ENCODE peak calls at places on chromosomes 16 and 17, in nine cellular contexts. O is astrocyte; D is nucleus accumbens; E is endothelial cell of umbilical vein; X is GM10248; A is trophoblast cell; Y is globus pallidus; M is activated CD4-positive, alpha-beta T cell treated with anti-CD3 and anti-CD28 coated beads for 48 hours; F is CD8-positive, alpha-beta memory T cell. V is an unnamed sample.

GRCh38 chr17:47231866-47232265 is 21.8 kb upstream of the ITGB3 start:
- DNase-seq in A (no peak), D (no peak), X (no peak), Y (no peak), M (no peak), E (no peak), O (no peak), F (no peak), V (no peak)

GRCh38 chr16:58678269-58678668 is 6.3 kb downstream of the SLC38A7 start:
- DNase-seq in O (no peak), F (no peak), D (no peak), E (no peak), Y (no peak), X (no peak), M (no peak), A (no peak), V (no peak)

GRCh38 chr16:12463961-12464360 is 339.7 kb downstream of the CPPED1 start:
- DNase-seq in D (no peak), F (no peak), M (no peak), A (no peak), O (no peak), X (no peak), Y (no peak), E (no peak), V (no peak)

GRCh38 chr17:48756816-48757215 is 28.3 kb upstream of the HOXB13 start:
- DNase-seq in M (no peak), E (peak; percentile 13), A (no peak), O (no peak), Y (no peak), F (no peak), D (no peak), X (no peak), V (no peak)

GRCh38 chr16:1454561-1454960 is 10.2 kb upstream of the CCDC154 start:
- DNase-seq in M (no peak), D (no peak), E (no peak), X (no peak), Y (no peak), A (no peak), F (no peak), O (no peak), V (no peak)

GRCh38 chr16:281660-282249 is 1.2 kb upstream of the PDIA2 start:
- DNase-seq in F (no peak), O (no peak), M (no peak), A (no peak), Y (no peak), E (no peak), X (no peak), D (no peak), V (no peak)

GRCh38 chr16:65624696-65625095 is 502.8 kb upstream of the CDH11 start:
- DNase-seq in O (peak; percentile 8), F (no peak), E (no peak), X (no peak), A (no peak), D (no peak), Y (no peak), M (no peak), V (no peak)

GRCh38 chr17:61131555-61131954 is 268.1 kb upstream of the TBX2 start:
- DNase-seq in D (no peak), E (no peak), M (no peak), F (no peak), O (no peak), Y (no peak), A (no peak), X (no peak), V (no peak)

GRCh38 chr16:1470543-1471251 is 4.1 kb downstream of the CLCN7 start:
- DNase-seq in D (no peak), A (peak; percentile 21), Y (no peak), M (no peak), O (peak; percentile 44), E (peak; percentile 22), F (no peak), X (no peak), V (no peak)

GRCh38 chr17:77840156-77840555 is 118.3 kb upstream of the TNRC6C start:
- DNase-seq in E (peak; percentile 30), F (no peak), Y (no peak), A (no peak), O (peak; percentile 62), X (no peak), D (no peak), M (no peak), V (no peak)

GRCh38 chr16:54446639-54447038 is 160.1 kb upstream of the IRX3 start:
- DNase-seq in M (no peak), O (peak; percentile 95), A (no peak), E (no peak), D (no peak), X (no peak), F (no peak), Y (no peak), V (no peak)

GRCh38 chr16:53518550-53519416 is 15.8 kb upstream of the AKTIP start:
- DNase-seq in O (peak; percentile 32), F (peak; percentile 86), M (peak; percentile 80), X (peak; percentile 72), A (peak; percentile 43), Y (no peak), D (no peak), E (peak; percentile 92), V (peak; percentile 97)

GRCh38 chr17:19363460-19364035 is 1.0 kb upstream of the B9D1 start:
- DNase-seq in Y (no peak), A (no peak), F (no peak), M (no peak), E (no peak), D (no peak), O (no peak), X (no peak), V (no peak)

GRCh38 chr17:78448356-78448993 is 70.0 kb downstream of the PGS1 start:
- DNase-seq in E (no peak), F (no peak), D (no peak), O (no peak), A (no peak), Y (no peak), X (no peak), M (peak; percentile 37), V (no peak)

GRCh38 chr16:29667755-29668154 is 4.7 kb downstream of the SPN start:
- DNase-seq in E (no peak), F (no peak), D (no peak), M (no peak), A (no peak), Y (no peak), X (no peak), O (no peak), V (no peak)

GRCh38 chr17:44688675-44689491 is 693 bp downstream of the CCDC43 start:
- DNase-seq in O (no peak), F (no peak), E (peak; percentile 4), A (no peak), Y (no peak), D (no peak), M (peak; percentile 24), X (peak; percentile 16), V (no peak)

GRCh38 chr16:17241264-17241835 is 229.4 kb downstream of the XYLT1 start:
- DNase-seq in D (no peak), Y (no peak), O (no peak), M (no peak), F (no peak), E (no peak), A (no peak), X (no peak), V (no peak)

GRCh38 chr17:82794781-82795505 is 43.1 kb downstream of the TBCD start:
- DNase-seq in D (no peak), M (no peak), A (no peak), F (no peak), X (no peak), Y (no peak), O (no peak), E (no peak), V (no peak)

GRCh38 chr17:2563061-2563460 is 30.4 kb upstream of the PAFAH1B1 start:
- DNase-seq in E (no peak), F (no peak), A (no peak), M (no peak), O (no peak), D (no peak), X (no peak), Y (no peak), V (no peak)

GRCh38 chr17:50355701-50356341 is 9.9 kb downstream of the XYLT2 start:
- DNase-seq in O (no peak), Y (no peak), D (no peak), A (no peak), E (no peak), M (no peak), X (no peak), F (no peak), V (no peak)

GRCh38 chr17:82772026-82772425 is 20.2 kb downstream of the TBCD start:
- DNase-seq in D (no peak), O (peak; percentile 32), Y (no peak), X (no peak), F (no peak), A (peak; percentile 67), M (no peak), E (no peak), V (no peak)

GRCh38 chr16:54027126-54027922 is 259.3 kb downstream of the IRX3 start:
- DNase-seq in D (no peak), O (peak; percentile 89), X (no peak), A (no peak), M (no peak), F (no peak), E (peak; percentile 31), Y (no peak), V (no peak)

GRCh38 chr16:67649494-67649931 is 4.6 kb downstream of the CARMIL2 start:
- DNase-seq in O (no peak), Y (no peak), X (no peak), A (peak; percentile 82), F (no peak), D (no peak), E (no peak), M (no peak), V (no peak)

GRCh38 chr17:51645056-51645455 is 384.7 kb downstream of the UTP18 start:
- DNase-seq in D (no peak), E (no peak), X (no peak), F (no peak), M (no peak), A (no peak), O (no peak), Y (no peak), V (no peak)

GRCh38 chr16:80007216-80007615 is 406.7 kb upstream of the MAF start:
- DNase-seq in D (no peak), O (peak; percentile 61), Y (no peak), X (no peak), M (no peak), F (no peak), A (no peak), E (no peak), V (no peak)

GRCh38 chr17:53344778-53345177 is 477.9 kb upstream of the KIF2B start:
- DNase-seq in D (no peak), X (no peak), A (no peak), E (no peak), M (no peak), Y (no peak), O (no peak), F (no peak), V (no peak)

GRCh38 chr17:46868689-46869187 is 17.4 kb downstream of the WNT9B start:
- DNase-seq in D (no peak), X (no peak), F (no peak), A (no peak), O (no peak), E (no peak), M (no peak), Y (no peak), V (no peak)

GRCh38 chr16:17970816-17971291 is 365.7 kb downstream of the NPIPA8 start:
- DNase-seq in X (no peak), Y (no peak), E (no peak), D (no peak), A (no peak), M (no peak), O (no peak), F (no peak), V (no peak)

GRCh38 chr17:77490361-77491183 is 349.8 kb downstream of the SEC14L1 start:
- DNase-seq in X (no peak), M (no peak), A (no peak), D (no peak), Y (no peak), E (no peak), F (no peak), O (no peak), V (no peak)

GRCh38 chr17:5758651-5759050 is 174.3 kb upstream of the NLRP1 start:
- DNase-seq in O (peak; percentile 61), D (no peak), Y (no peak), F (no peak), E (peak; percentile 82), X (no peak), M (peak; percentile 21), A (no peak), V (peak; percentile 12)

GRCh38 chr17:73290399-73291259 is 21.2 kb downstream of the CDC42EP4 start:
- DNase-seq in Y (no peak), D (no peak), E (no peak), F (no peak), A (peak; percentile 65), O (peak; percentile 16), M (no peak), X (no peak), V (no peak)

V was measured in GM12878.